ENCODE peak calls at places on chromosomes 11 and 22, in five cellular contexts. One of them, this sample, is unnamed.
A peak's percentile ranks its signal among the peaks of the same experiment; 100 is the strongest.

GRCh38 chr11:36030707-36031365 is 87.0 kb downstream of the LDLRAD3 start:
- DNase-seq in gastrocnemius medialis: peak; percentile 47
- DNase-seq in heart left ventricle: peak; percentile 28
- DNase-seq in ovary: no peak
- DNase-seq in suprapubic skin: no peak
- DNase-seq in this sample: no peak

GRCh38 chr22:33984211-33984610 is 63.9 kb upstream of the LARGE1 start:
- DNase-seq in gastrocnemius medialis: no peak
- DNase-seq in heart left ventricle: no peak
- DNase-seq in ovary: no peak
- DNase-seq in suprapubic skin: no peak
- DNase-seq in this sample: no peak

GRCh38 chr11:27477831-27478230 is 5.2 kb upstream of the LGR4 start:
- DNase-seq in gastrocnemius medialis: no peak
- DNase-seq in heart left ventricle: no peak
- DNase-seq in ovary: no peak
- DNase-seq in suprapubic skin: no peak
- DNase-seq in this sample: no peak

GRCh38 chr22:21755855-21756284 is 20.3 kb upstream of the YPEL1 start:
- DNase-seq in gastrocnemius medialis: no peak
- DNase-seq in heart left ventricle: no peak
- DNase-seq in ovary: no peak
- DNase-seq in suprapubic skin: no peak
- DNase-seq in this sample: peak; percentile 53

GRCh38 chr22:42131562-42131961 is 952 bp upstream of the CYP2D6 start:
- DNase-seq in gastrocnemius medialis: no peak
- DNase-seq in heart left ventricle: no peak
- DNase-seq in ovary: no peak
- DNase-seq in suprapubic skin: no peak
- DNase-seq in this sample: no peak

GRCh38 chr11:95228081-95228859 is 2.7 kb downstream of the SESN3 start:
- DNase-seq in gastrocnemius medialis: no peak
- DNase-seq in heart left ventricle: no peak
- DNase-seq in ovary: no peak
- DNase-seq in suprapubic skin: no peak
- DNase-seq in this sample: no peak

GRCh38 chr11:82873919-82874333 is 26.3 kb downstream of the PRCP start:
- DNase-seq in gastrocnemius medialis: no peak
- DNase-seq in heart left ventricle: no peak
- DNase-seq in ovary: no peak
- DNase-seq in suprapubic skin: no peak
- DNase-seq in this sample: no peak

GRCh38 chr11:92276773-92277172 is 52.2 kb downstream of the FAT3 start:
- DNase-seq in gastrocnemius medialis: no peak
- DNase-seq in heart left ventricle: no peak
- DNase-seq in ovary: no peak
- DNase-seq in suprapubic skin: no peak
- DNase-seq in this sample: no peak

GRCh38 chr11:108571001-108571400 is 22.6 kb downstream of the EXPH5 start:
- DNase-seq in gastrocnemius medialis: no peak
- DNase-seq in heart left ventricle: no peak
- DNase-seq in ovary: no peak
- DNase-seq in suprapubic skin: no peak
- DNase-seq in this sample: no peak

GRCh38 chr22:38041760-38042584 is 15.2 kb upstream of the PICK1 start:
- DNase-seq in gastrocnemius medialis: no peak
- DNase-seq in heart left ventricle: no peak
- DNase-seq in ovary: no peak
- DNase-seq in suprapubic skin: no peak
- DNase-seq in this sample: no peak

GRCh38 chr11:41947392-41947791 is 487.9 kb upstream of the LRRC4C start:
- DNase-seq in gastrocnemius medialis: no peak
- DNase-seq in heart left ventricle: no peak
- DNase-seq in ovary: no peak
- DNase-seq in suprapubic skin: no peak
- DNase-seq in this sample: no peak

GRCh38 chr11:986270-986951 is 50.1 kb downstream of the MUC6 start:
- DNase-seq in gastrocnemius medialis: no peak
- DNase-seq in heart left ventricle: no peak
- DNase-seq in ovary: no peak
- DNase-seq in suprapubic skin: no peak
- DNase-seq in this sample: no peak

GRCh38 chr22:29299136-29299900 is 7.1 kb upstream of the GAS2L1 start:
- DNase-seq in gastrocnemius medialis: no peak
- DNase-seq in heart left ventricle: no peak
- DNase-seq in ovary: no peak
- DNase-seq in suprapubic skin: peak; percentile 65
- DNase-seq in this sample: no peak

GRCh38 chr11:92251980-92252379 is 27.4 kb downstream of the FAT3 start:
- DNase-seq in gastrocnemius medialis: no peak
- DNase-seq in heart left ventricle: no peak
- DNase-seq in ovary: no peak
- DNase-seq in suprapubic skin: no peak
- DNase-seq in this sample: no peak

GRCh38 chr11:65981101-65981740 is 19.7 kb downstream of the SART1 start:
- DNase-seq in gastrocnemius medialis: peak; percentile 38
- DNase-seq in heart left ventricle: no peak
- DNase-seq in ovary: no peak
- DNase-seq in suprapubic skin: no peak
- DNase-seq in this sample: no peak

GRCh38 chr11:72562431-72562830 is 111.8 kb downstream of the PDE2A start:
- DNase-seq in gastrocnemius medialis: no peak
- DNase-seq in heart left ventricle: no peak
- DNase-seq in ovary: no peak
- DNase-seq in suprapubic skin: no peak
- DNase-seq in this sample: no peak

GRCh38 chr11:134019500-134019899 is 49.4 kb upstream of the JAM3 start:
- DNase-seq in gastrocnemius medialis: no peak
- DNase-seq in heart left ventricle: no peak
- DNase-seq in ovary: no peak
- DNase-seq in suprapubic skin: no peak
- DNase-seq in this sample: no peak

GRCh38 chr22:38725900-38726655 is 20.3 kb downstream of the GTPBP1 start:
- DNase-seq in gastrocnemius medialis: no peak
- DNase-seq in heart left ventricle: no peak
- DNase-seq in ovary: no peak
- DNase-seq in suprapubic skin: no peak
- DNase-seq in this sample: no peak

GRCh38 chr22:47616396-47617020 is 854.1 kb downstream of the TBC1D22A start:
- DNase-seq in gastrocnemius medialis: no peak
- DNase-seq in heart left ventricle: no peak
- DNase-seq in ovary: no peak
- DNase-seq in suprapubic skin: peak; percentile 50
- DNase-seq in this sample: no peak

GRCh38 chr11:131841028-131841427 is 470.6 kb downstream of the NTM start:
- DNase-seq in gastrocnemius medialis: no peak
- DNase-seq in heart left ventricle: no peak
- DNase-seq in ovary: no peak
- DNase-seq in suprapubic skin: no peak
- DNase-seq in this sample: no peak

GRCh38 chr11:93718057-93718563 is 23.2 kb downstream of the TAF1D start:
- DNase-seq in gastrocnemius medialis: no peak
- DNase-seq in heart left ventricle: no peak
- DNase-seq in ovary: no peak
- DNase-seq in suprapubic skin: no peak
- DNase-seq in this sample: no peak

GRCh38 chr11:65979261-65979759 is 17.8 kb downstream of the SART1 start:
- DNase-seq in gastrocnemius medialis: no peak
- DNase-seq in heart left ventricle: no peak
- DNase-seq in ovary: no peak
- DNase-seq in suprapubic skin: no peak
- DNase-seq in this sample: no peak

GRCh38 chr11:134275534-134276395 is at the start of gene GLB1L3:
- DNase-seq in gastrocnemius medialis: no peak
- DNase-seq in heart left ventricle: no peak
- DNase-seq in ovary: no peak
- DNase-seq in suprapubic skin: no peak
- DNase-seq in this sample: no peak

GRCh38 chr11:12105471-12105870 is 4.9 kb upstream of the MICAL2 start:
- DNase-seq in gastrocnemius medialis: no peak
- DNase-seq in heart left ventricle: no peak
- DNase-seq in ovary: no peak
- DNase-seq in suprapubic skin: no peak
- DNase-seq in this sample: no peak

GRCh38 chr11:1345752-1346513 is 36.5 kb upstream of the TOLLIP start:
- DNase-seq in gastrocnemius medialis: peak; percentile 6
- DNase-seq in heart left ventricle: no peak
- DNase-seq in ovary: no peak
- DNase-seq in suprapubic skin: peak; percentile 70
- DNase-seq in this sample: no peak

GRCh38 chr11:12897390-12897789 is 111.7 kb upstream of the RASSF10 start:
- DNase-seq in gastrocnemius medialis: peak; percentile 93
- DNase-seq in heart left ventricle: peak; percentile 80
- DNase-seq in ovary: no peak
- DNase-seq in suprapubic skin: no peak
- DNase-seq in this sample: peak; percentile 31

GRCh38 chr11:66017354-66017753 is 5.5 kb downstream of the CST6 start:
- DNase-seq in gastrocnemius medialis: no peak
- DNase-seq in heart left ventricle: no peak
- DNase-seq in ovary: no peak
- DNase-seq in suprapubic skin: no peak
- DNase-seq in this sample: no peak

GRCh38 chr11:17894929-17895658 is 117.8 kb downstream of the SERGEF start:
- DNase-seq in gastrocnemius medialis: no peak
- DNase-seq in heart left ventricle: no peak
- DNase-seq in ovary: no peak
- DNase-seq in suprapubic skin: no peak
- DNase-seq in this sample: no peak
- TF ChIP-seq CTCF in gastrocnemius medialis: no peak
- TF ChIP-seq CTCF in heart left ventricle: no peak
- TF ChIP-seq CTCF in ovary: no peak
- TF ChIP-seq CTCF in suprapubic skin: no peak
- TF ChIP-seq CTCF in this sample: no peak

GRCh38 chr11:19762266-19762665 is 49.6 kb downstream of the NAV2 start:
- DNase-seq in gastrocnemius medialis: no peak
- DNase-seq in heart left ventricle: no peak
- DNase-seq in ovary: no peak
- DNase-seq in suprapubic skin: no peak
- DNase-seq in this sample: no peak

GRCh38 chr11:19759389-19759788 is 46.8 kb downstream of the NAV2 start:
- DNase-seq in gastrocnemius medialis: no peak
- DNase-seq in heart left ventricle: no peak
- DNase-seq in ovary: no peak
- DNase-seq in suprapubic skin: no peak
- DNase-seq in this sample: no peak

GRCh38 chr11:19753451-19754041 is 40.9 kb downstream of the NAV2 start:
- DNase-seq in gastrocnemius medialis: no peak
- DNase-seq in heart left ventricle: no peak
- DNase-seq in ovary: no peak
- DNase-seq in suprapubic skin: no peak
- DNase-seq in this sample: no peak

GRCh38 chr11:19751055-19751454 is 38.4 kb downstream of the NAV2 start:
- DNase-seq in gastrocnemius medialis: no peak
- DNase-seq in heart left ventricle: no peak
- DNase-seq in ovary: no peak
- DNase-seq in suprapubic skin: no peak
- DNase-seq in this sample: no peak

DNA sequence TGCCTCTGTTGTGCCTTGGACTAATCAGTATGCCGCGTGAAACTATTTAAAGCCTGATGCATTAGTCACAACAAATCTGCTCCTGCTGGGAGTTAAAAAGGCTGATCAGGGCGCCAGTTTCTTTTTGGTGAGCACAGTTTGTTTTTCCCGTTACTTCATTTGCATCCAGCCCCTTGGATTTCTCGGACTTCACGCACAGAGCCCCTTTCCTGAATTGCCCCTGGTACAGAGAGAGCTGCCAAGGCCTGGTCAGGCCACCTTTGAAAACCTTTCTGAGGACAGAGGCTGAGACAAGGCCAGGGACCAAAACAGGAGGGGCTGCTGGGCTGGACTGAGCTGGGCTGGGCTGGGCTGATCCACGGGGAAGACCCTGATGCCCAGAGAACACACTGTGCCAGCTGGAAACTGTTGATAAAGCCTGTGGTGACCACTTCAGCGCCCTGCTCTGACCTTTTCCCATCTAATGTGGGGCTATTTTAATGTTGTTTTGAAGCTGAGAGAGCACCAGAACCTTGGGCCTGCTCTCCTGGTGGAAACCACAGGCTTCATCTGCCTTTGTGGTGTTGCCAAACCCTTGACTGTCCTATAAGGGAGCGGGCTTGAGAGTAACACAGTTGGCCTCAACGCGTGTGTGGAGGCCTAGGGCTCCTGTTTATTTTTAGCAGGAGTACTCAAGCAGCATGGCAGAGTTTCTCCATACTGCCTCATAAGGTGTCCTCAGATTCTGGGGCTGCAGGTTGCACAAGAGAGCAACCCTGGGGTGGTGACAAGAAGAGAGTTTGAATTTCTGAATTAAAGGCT is 44.2 kb downstream of the NAV2 start:
- DNase-seq in gastrocnemius medialis: peak; percentile 54
- DNase-seq in heart left ventricle: peak; percentile 84
- DNase-seq in ovary: peak; percentile 25
- DNase-seq in suprapubic skin: no peak
- DNase-seq in this sample: no peak
- H3K4me1 ChIP-seq in gastrocnemius medialis: no peaks in the 10 kb centered on the region
- H3K4me1 ChIP-seq in heart left ventricle: no peaks in the 10 kb centered on the region
- H3K4me1 ChIP-seq in ovary: peaks cover 6% of the 10 kb centered on the region
- H3K4me1 ChIP-seq in suprapubic skin: peaks cover 11% of the 10 kb centered on the region
- H3K4me1 ChIP-seq in this sample: no peaks in the 10 kb centered on the region

DNA sequence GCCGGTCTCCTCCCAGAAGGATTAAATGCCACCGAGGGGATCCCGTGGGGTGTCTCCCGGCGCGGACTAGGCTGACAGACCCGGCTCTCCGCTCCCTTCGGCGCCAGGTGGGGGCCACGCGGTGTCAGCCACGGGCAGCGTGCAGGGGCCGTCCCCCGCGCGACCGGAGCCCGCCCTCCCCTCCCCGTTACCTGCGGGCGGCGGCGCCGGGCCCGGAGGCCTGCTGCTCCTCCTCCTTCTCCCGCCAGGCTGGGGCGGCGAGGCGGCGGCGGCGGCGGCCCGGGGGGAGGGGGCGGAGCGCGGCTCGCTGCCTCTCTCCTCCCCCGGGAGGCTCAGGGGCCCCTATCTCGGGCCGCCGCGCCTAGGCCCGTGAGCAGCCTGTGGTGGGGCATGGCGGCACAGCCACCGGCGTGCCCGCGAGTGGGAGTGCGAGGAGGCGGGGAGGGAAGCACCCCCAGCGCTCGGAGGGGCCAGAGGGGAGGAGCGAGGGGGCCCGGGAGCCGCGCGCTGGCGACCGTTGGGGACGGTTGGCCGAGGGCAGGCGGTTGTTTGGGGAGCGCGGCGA is 451 bp downstream of the ZBTB44 start:
- DNase-seq in gastrocnemius medialis: peak; percentile 69
- DNase-seq in heart left ventricle: peak; percentile 67
- DNase-seq in ovary: peak; percentile 54
- DNase-seq in suprapubic skin: peak; percentile 86
- DNase-seq in this sample: peak; percentile 66
- TF ChIP-seq POLR2A in gastrocnemius medialis: peak; percentile 55
- TF ChIP-seq POLR2A in heart left ventricle: no peak
- TF ChIP-seq POLR2A in ovary: no peak
- TF ChIP-seq POLR2A in suprapubic skin: no peak
- TF ChIP-seq POLR2A in this sample: no peak

DNA sequence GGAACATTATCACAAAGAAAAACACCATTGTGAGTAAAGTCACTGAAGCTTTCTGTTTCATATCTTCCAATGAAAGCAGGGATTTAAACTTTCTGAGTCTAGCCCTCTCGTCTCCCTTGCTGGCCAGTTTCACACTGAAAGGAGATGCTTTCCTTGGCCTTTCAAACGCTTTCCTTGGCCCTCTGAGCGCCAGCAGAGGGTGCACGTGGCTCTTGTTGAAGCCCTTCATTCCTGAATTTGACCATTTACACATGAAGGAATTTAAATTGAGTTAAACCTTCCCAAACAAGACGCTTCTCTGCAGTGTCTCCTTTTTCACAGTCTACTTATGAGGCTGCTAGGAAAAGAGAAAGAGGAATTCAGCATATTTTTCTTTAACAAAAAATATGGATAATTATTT is 21.5 kb downstream of the NNMT start:
- DNase-seq in gastrocnemius medialis: no peak
- DNase-seq in heart left ventricle: no peak
- DNase-seq in ovary: peak; percentile 30
- DNase-seq in suprapubic skin: no peak
- DNase-seq in this sample: no peak
- TF ChIP-seq CTCF in gastrocnemius medialis: peak; percentile 35
- TF ChIP-seq CTCF in heart left ventricle: peak; percentile 39
- TF ChIP-seq CTCF in ovary: no peak
- TF ChIP-seq CTCF in suprapubic skin: no peak
- TF ChIP-seq CTCF in this sample: no peak